ENCODE peak calls at places on chromosomes 16 and 17, in six cellular contexts. J is tibial artery; D is adrenal gland; C is neuronal stem cell; R is CD8-positive, alpha-beta memory T cell; G is upper lobe of right lung. B is an unnamed sample.
A peak's percentile ranks its signal among the peaks of the same experiment; 100 is the strongest.

GRCh38 chr16:3282747-3283524 is at the start of gene ZNF263:
- DNase-seq in R (peak; percentile 94), D (peak; percentile 96), G (peak; percentile 98), J (peak; percentile 95), C (peak; percentile 91), B (peak; percentile 90)

GRCh38 chr16:75012380-75013081 is 13.7 kb downstream of the ZNRF1 start:
- DNase-seq in C (no peak), J (no peak), G (no peak), D (no peak), R (no peak), B (no peak)

GRCh38 chr17:75996665-75997590 is 3.7 kb upstream of the CDK3 start:
- DNase-seq in R (no peak), D (no peak), J (peak; percentile 63), C (no peak), G (peak; percentile 85), B (peak; percentile 33)

GRCh38 chr17:49588726-49589555 is 13.3 kb downstream of the NXPH3 start:
- DNase-seq in J (no peak), G (no peak), C (no peak), R (no peak), D (no peak), B (no peak)

GRCh38 chr17:52128721-52129120 is 29.8 kb downstream of the CA10 start:
- DNase-seq in R (no peak), G (no peak), C (no peak), D (no peak), J (no peak), B (no peak)

GRCh38 chr17:21360048-21360447 is 16.1 kb upstream of the KCNJ12 start:
- DNase-seq in R (no peak), D (no peak), G (no peak), J (no peak), C (no peak), B (no peak)

GRCh38 chr17:65593870-65594584 is 32.6 kb upstream of the AXIN2 start:
- DNase-seq in G (no peak), R (no peak), C (peak; percentile 36), D (no peak), J (no peak), B (no peak)

GRCh38 chr17:69625449-69625848 is 211.0 kb downstream of the MAP2K6 start:
- DNase-seq in D (no peak), R (no peak), C (no peak), J (no peak), G (no peak), B (no peak)

GRCh38 chr16:79758615-79759346 is 158.2 kb upstream of the MAF start:
- DNase-seq in R (no peak), J (no peak), G (no peak), C (no peak), D (no peak), B (no peak)

GRCh38 chr16:78950768-78951167 is 649.8 kb downstream of the MAF start:
- DNase-seq in R (no peak), G (no peak), C (no peak), D (no peak), J (no peak), B (no peak)

GRCh38 chr16:82664181-82664580 is 37.4 kb downstream of the CDH13 start:
- DNase-seq in J (no peak), D (no peak), R (no peak), G (no peak), C (no peak), B (no peak)

GRCh38 chr17:50166518-50167181 is 845 bp downstream of the SGCA start:
- DNase-seq in G (no peak), R (no peak), D (no peak), J (no peak), C (no peak), B (no peak)

GRCh38 chr16:49775581-49775980 is 80.3 kb downstream of the ZNF423 start:
- DNase-seq in G (no peak), D (no peak), J (no peak), C (no peak), R (no peak), B (no peak)

GRCh38 chr16:1980026-1980769 is 1.1 kb downstream of the NOXO1 start:
- DNase-seq in J (no peak), C (no peak), R (no peak), D (no peak), G (no peak), B (no peak)

GRCh38 chr17:40516581-40517285 is 15.3 kb upstream of the TNS4 start:
- DNase-seq in D (no peak), R (peak; percentile 87), J (no peak), G (peak; percentile 53), C (no peak), B (peak; percentile 50)

GRCh38 chr17:55845385-55845784 is 94.5 kb downstream of the PCTP start:
- DNase-seq in D (peak; percentile 31), C (peak; percentile 62), J (peak; percentile 59), G (peak; percentile 74), R (no peak), B (no peak)

GRCh38 chr16:29858149-29858899 is 4.7 kb downstream of the CDIPT start:
- DNase-seq in J (no peak), R (no peak), G (no peak), C (no peak), D (no peak), B (no peak)

GRCh38 chr16:82580293-82580900 is 46.4 kb upstream of the CDH13 start:
- DNase-seq in D (no peak), R (no peak), C (no peak), J (no peak), G (no peak), B (no peak)

GRCh38 chr16:27369806-27370205 is 32.2 kb upstream of the IL21R start:
- DNase-seq in R (no peak), J (no peak), C (no peak), G (peak; percentile 20), D (no peak), B (no peak)

GRCh38 chr16:54921229-54921824 is 9.3 kb upstream of the IRX5 start:
- DNase-seq in G (no peak), R (no peak), J (no peak), C (no peak), D (no peak), B (no peak)

GRCh38 chr17:83018658-83019193 is 60.7 kb upstream of the METRNL start:
- DNase-seq in D (no peak), R (no peak), C (no peak), G (no peak), J (no peak), B (no peak)
- H3K9me3 ChIP-seq in D (no peaks in the 10 kb centered on the region), R (no peaks in the 10 kb centered on the region), C (peaks cover 17% of the 10 kb centered on the region), G (no peaks in the 10 kb centered on the region), J (no peaks in the 10 kb centered on the region), B (no peaks in the 10 kb centered on the region)

GRCh38 chr17:53626286-53626685 is 196.4 kb upstream of the KIF2B start:
- DNase-seq in J (no peak), R (no peak), G (no peak), C (no peak), D (no peak), B (no peak)

GRCh38 chr17:53629188-53629587 is 193.5 kb upstream of the KIF2B start:
- DNase-seq in R (no peak), G (no peak), D (no peak), J (no peak), C (no peak), B (no peak)

GRCh38 chr17:53627511-53627910 is 195.2 kb upstream of the KIF2B start:
- DNase-seq in C (no peak), G (no peak), J (no peak), R (no peak), D (no peak), B (no peak)

GRCh38 chr17:53630115-53630514 is 192.6 kb upstream of the KIF2B start:
- DNase-seq in C (no peak), G (no peak), J (no peak), R (no peak), D (no peak), B (no peak)

DNA sequence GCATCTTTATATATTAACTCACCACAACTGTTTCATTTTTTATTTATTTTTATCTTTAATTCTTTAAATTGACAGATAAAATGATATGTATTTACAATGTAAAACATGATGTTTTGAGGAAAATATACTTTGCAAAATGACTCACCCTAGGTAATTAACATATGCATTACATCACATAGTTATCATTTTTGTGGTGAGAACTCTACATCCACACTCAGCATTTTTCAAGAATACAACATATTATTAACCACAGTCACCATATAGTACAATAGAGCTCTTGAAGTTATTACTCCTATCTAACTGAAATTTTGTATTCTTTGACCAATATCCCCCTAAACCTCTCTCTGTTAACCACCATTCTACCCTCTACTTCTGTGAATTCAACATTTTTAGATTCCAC is 194.7 kb upstream of the KIF2B start:
- DNase-seq in R (no peak), C (no peak), J (no peak), D (no peak), G (no peak), B (no peak)
- H3K9me3 ChIP-seq in R (no peaks in the 10 kb centered on the region), C (no peaks in the 10 kb centered on the region), J (no peaks in the 10 kb centered on the region), D (no peaks in the 10 kb centered on the region), G (no peaks in the 10 kb centered on the region), B (no peaks in the 10 kb centered on the region)

GRCh38 chr17:43479948-43480347 is 3.8 kb upstream of the DHX8 start:
- DNase-seq in C (no peak), D (no peak), G (no peak), R (no peak), J (no peak), B (no peak)

GRCh38 chr17:43482103-43483012 is 1.4 kb upstream of the DHX8 start:
- DNase-seq in R (no peak), G (no peak), J (no peak), D (no peak), C (no peak), B (no peak)

GRCh38 chr17:43477832-43478634 is 5.7 kb upstream of the DHX8 start:
- DNase-seq in R (no peak), G (no peak), D (no peak), C (no peak), J (no peak), B (no peak)

GRCh38 chr17:43483674-43484551 is at the start of gene DHX8:
- DNase-seq in G (peak; percentile 98), C (peak; percentile 99), R (peak; percentile 98), J (peak; percentile 95), D (peak; percentile 97), B (peak; percentile 97)
- H3K9me3 ChIP-seq in G (no peaks in the 10 kb centered on the region), C (no peaks in the 10 kb centered on the region), R (no peaks in the 10 kb centered on the region), J (no peaks in the 10 kb centered on the region), D (no peaks in the 10 kb centered on the region), B (no peaks in the 10 kb centered on the region)

GRCh38 chr16:9847146-9847545 is 335.1 kb downstream of the GRIN2A start:
- DNase-seq in J (no peak), R (no peak), C (no peak), D (no peak), G (no peak), B (no peak)
- H3K9me3 ChIP-seq in J (no peaks in the 10 kb centered on the region), R (no peaks in the 10 kb centered on the region), C (no peaks in the 10 kb centered on the region), D (no peaks in the 10 kb centered on the region), G (no peaks in the 10 kb centered on the region), B (no peaks in the 10 kb centered on the region)

GRCh38 chr16:871562-872330 is 71.2 kb upstream of the GNG13 start:
- DNase-seq in C (no peak), J (no peak), R (no peak), D (no peak), G (no peak), B (no peak)
- H3K9me3 ChIP-seq in C (no peaks in the 10 kb centered on the region), J (no peaks in the 10 kb centered on the region), R (no peaks in the 10 kb centered on the region), D (no peaks in the 10 kb centered on the region), G (no peaks in the 10 kb centered on the region), B (no peaks in the 10 kb centered on the region)

GRCh38 chr17:80938556-80938955 is 53.1 kb upstream of the CHMP6 start:
- DNase-seq in G (peak; percentile 58), J (no peak), R (peak; percentile 18), D (no peak), C (no peak), B (no peak)
- H3K9me3 ChIP-seq in G (no peaks in the 10 kb centered on the region), J (no peaks in the 10 kb centered on the region), R (no peaks in the 10 kb centered on the region), D (no peaks in the 10 kb centered on the region), C (no peaks in the 10 kb centered on the region), B (no peaks in the 10 kb centered on the region)

GRCh38 chr17:34249497-34249877 is 5.6 kb upstream of the CCL2 start:
- DNase-seq in J (no peak), R (no peak), C (no peak), D (no peak), G (no peak), B (no peak)
- H3K9me3 ChIP-seq in J (no peaks in the 10 kb centered on the region), R (no peaks in the 10 kb centered on the region), C (no peaks in the 10 kb centered on the region), D (no peaks in the 10 kb centered on the region), G (no peaks in the 10 kb centered on the region), B (no peaks in the 10 kb centered on the region)

B was measured in T-helper 17 cell.